ENCODE peak calls at places on chromosomes 2 and 18, in five cellular contexts. W, S, J, I and L are unnamed samples.

GRCh38 chr18:62717059-62717849 is 1.9 kb downstream of the PHLPP1 start:
- DNase-seq in S (peak; percentile 26), W (peak; percentile 39), I (no peak), J (no peak), L (peak; percentile 89)

GRCh38 chr18:49609416-49610284 is 47.8 kb downstream of the LIPG start:
- DNase-seq in S (no peak), W (no peak), I (no peak), J (no peak), L (peak; percentile 99)

GRCh38 chr2:239544846-239545465 is 144.1 kb upstream of the HDAC4 start:
- DNase-seq in I (no peak), S (peak; percentile 55), W (no peak), J (peak; percentile 40), L (no peak)

GRCh38 chr2:85173909-85174308 is 40.7 kb downstream of the TCF7L1 start:
- DNase-seq in I (no peak), J (no peak), W (no peak), S (no peak), L (no peak)

GRCh38 chr2:169815849-169816248 is 8.9 kb downstream of the METTL5 start:
- DNase-seq in I (no peak), J (no peak), S (no peak), W (no peak), L (peak; percentile 90)

GRCh38 chr2:121243821-121244460 is 41.1 kb downstream of the TFCP2L1 start:
- DNase-seq in S (no peak), J (no peak), I (no peak), W (no peak), L (no peak)

GRCh38 chr18:2657043-2657512 is 1.6 kb downstream of the SMCHD1 start:
- DNase-seq in J (no peak), S (no peak), I (no peak), W (no peak), L (peak; percentile 9)

GRCh38 chr18:25164211-25164836 is 187.6 kb downstream of the ZNF521 start:
- DNase-seq in W (no peak), S (no peak), I (no peak), J (no peak), L (peak; percentile 1)

GRCh38 chr2:6977095-6977777 is 60.0 kb downstream of the RNF144A start:
- DNase-seq in S (no peak), J (peak; percentile 91), W (no peak), I (no peak), L (no peak)

GRCh38 chr2:241270531-241270930 is 44.9 kb downstream of the HDLBP start:
- DNase-seq in W (no peak), S (no peak), I (no peak), J (no peak), L (no peak)

GRCh38 chr2:74735544-74735943 is 81.5 kb downstream of the SEMA4F start:
- DNase-seq in S (no peak), W (no peak), J (no peak), I (no peak), L (no peak)

GRCh38 chr2:121649652-121650553 is 641 bp upstream of the CLASP1 start:
- DNase-seq in I (peak; percentile 59), S (peak; percentile 76), W (peak; percentile 77), J (peak; percentile 95), L (peak; percentile 81)

GRCh38 chr2:55888941-55889340 is 34.6 kb downstream of the EFEMP1 start:
- DNase-seq in J (no peak), S (no peak), W (no peak), I (no peak), L (no peak)

GRCh38 chr2:1492696-1493095 is 79.4 kb downstream of the TPO start:
- DNase-seq in I (no peak), S (no peak), J (peak; percentile 43), W (peak; percentile 8), L (no peak)

GRCh38 chr2:235527806-235528480 is 34.1 kb downstream of the AGAP1 start:
- DNase-seq in J (no peak), I (no peak), S (no peak), W (peak; percentile 44), L (no peak)

GRCh38 chr2:88590998-88591613 is 36.2 kb downstream of the EIF2AK3 start:
- DNase-seq in S (peak; percentile 27), J (no peak), W (peak; percentile 21), I (no peak), L (peak; percentile 50)

GRCh38 chr2:239937866-239938640 is 87.1 kb downstream of the NDUFA10 start:
- DNase-seq in S (no peak), W (peak; percentile 1), I (no peak), J (peak; percentile 48), L (no peak)

GRCh38 chr18:37476182-37476581 is 89.4 kb downstream of the CELF4 start:
- DNase-seq in I (no peak), J (no peak), S (peak; percentile 6), W (peak; percentile 68), L (peak; percentile 9)